ENCODE peak calls at places on chromosomes 5 and 9, in five cellular contexts. U is tibial artery; S is spleen; R is astrocyte; V is CD8-positive, alpha-beta memory T cell. X is an unnamed sample.

GRCh38 chr5:24381861-24382460 is 262.8 kb downstream of the CDH10 start:
- DNase-seq in R (peak), V (no peak), S (no peak), U (no peak), X (no peak)

GRCh38 chr5:113119271-113119924 is 142.8 kb downstream of the DCP2 start:
- DNase-seq in R (no peak), U (peak), V (no peak), S (no peak), X (peak)

GRCh38 chr5:155554500-155554899 is 540.9 kb downstream of the KIF4B start:
- DNase-seq in U (no peak), S (no peak), V (no peak), R (no peak), X (no peak)

GRCh38 chr9:101601904-101602765 is 7.4 kb upstream of the PPP3R2 start:
- DNase-seq in S (no peak), U (no peak), V (no peak), R (peak), X (no peak)

GRCh38 chr9:129873563-129873962 is 38.3 kb downstream of the USP20 start:
- DNase-seq in S (no peak), R (no peak), V (no peak), U (no peak), X (no peak)

GRCh38 chr5:131252824-131253171 is 11.1 kb upstream of the CDC42SE2 start:
- DNase-seq in U (peak), S (peak), V (peak), R (no peak), X (peak)

GRCh38 chr5:150780816-150781221 is 2.3 kb downstream of the SMIM3 start:
- DNase-seq in U (no peak), R (peak), S (no peak), V (no peak), X (no peak)

GRCh38 chr5:58565033-58565432 is 17.8 kb upstream of the RAB3C start:
- DNase-seq in U (no peak), R (no peak), S (no peak), V (no peak), X (no peak)

GRCh38 chr5:176779537-176779936 is 30.8 kb upstream of the UNC5A start:
- DNase-seq in V (no peak), R (no peak), U (peak), S (peak), X (peak)

GRCh38 chr9:105663914-105664313 is 1.7 kb downstream of the TAL2 start:
- DNase-seq in U (no peak), R (no peak), V (no peak), S (no peak), X (no peak)

GRCh38 chr9:9970514-9970913 is 642.3 kb downstream of the PTPRD start:
- DNase-seq in R (no peak), S (no peak), U (no peak), V (no peak), X (no peak)

GRCh38 chr9:86843182-86843581 is 104.1 kb downstream of the GAS1 start:
- DNase-seq in V (no peak), S (no peak), U (no peak), R (no peak), X (no peak)

GRCh38 chr5:80863708-80864107 is 96.5 kb upstream of the RASGRF2 start:
- DNase-seq in R (no peak), U (no peak), S (no peak), V (no peak), X (no peak)

GRCh38 chr9:104993291-104993963 is 65.5 kb upstream of the ABCA1 start:
- DNase-seq in R (peak), V (no peak), U (peak), S (peak), X (peak)

GRCh38 chr5:66118294-66118693 is 25.8 kb upstream of the SREK1 start:
- DNase-seq in U (no peak), R (no peak), S (no peak), V (no peak), X (no peak)

GRCh38 chr9:35470894-35471293 is 19.0 kb upstream of the RUSC2 start:
- DNase-seq in R (peak), U (peak), S (no peak), V (no peak), X (no peak)

GRCh38 chr5:31692561-31693221 is 53.8 kb downstream of the PDZD2 start:
- DNase-seq in R (no peak), U (no peak), V (no peak), S (no peak), X (peak)

GRCh38 chr9:92954078-92954861 is 6.9 kb downstream of the FGD3 start:
- DNase-seq in S (peak), R (peak), U (no peak), V (peak), X (no peak)

GRCh38 chr9:20636883-20637440 is 14.7 kb upstream of the MLLT3 start:
- DNase-seq in S (no peak), R (no peak), V (no peak), U (no peak), X (no peak)

GRCh38 chr9:92245005-92245797 is 48.3 kb downstream of the IARS1 start:
- DNase-seq in S (no peak), U (no peak), V (no peak), R (peak), X (no peak)

GRCh38 chr9:123267481-123268239 is 726 bp downstream of the STRBP start:
- DNase-seq in V (peak), S (peak), U (peak), R (no peak), X (peak)

GRCh38 chr9:401223-401622 is 186.6 kb downstream of the DOCK8 start:
- DNase-seq in R (no peak), V (no peak), S (no peak), U (no peak), X (no peak)

GRCh38 chr5:157143127-157143959 is 678 bp upstream of the MED7 start:
- DNase-seq in U (peak), V (peak), S (peak), R (no peak), X (peak)

GRCh38 chr5:16884595-16884994 is 51.5 kb downstream of the MYO10 start:
- DNase-seq in S (no peak), R (no peak), V (no peak), U (no peak), X (no peak)

GRCh38 chr5:88875609-88876234 is 7.3 kb downstream of the MEF2C start:
- DNase-seq in S (no peak), R (no peak), U (no peak), V (no peak), X (no peak)

GRCh38 chr5:158163836-158164572 is 305.1 kb upstream of the CLINT1 start:
- DNase-seq in R (no peak), V (no peak), S (no peak), U (no peak), X (no peak)

GRCh38 chr9:78595200-78595945 is 298.4 kb downstream of the PSAT1 start:
- DNase-seq in V (no peak), S (no peak), U (no peak), R (peak), X (no peak)

GRCh38 chr9:133257398-133258053 is 17.5 kb downstream of the ABO start:
- DNase-seq in V (no peak), U (no peak), S (no peak), R (no peak), X (no peak)

GRCh38 chr9:136057236-136058151 is 37.6 kb downstream of the NACC2 start:
- DNase-seq in U (no peak), R (no peak), S (no peak), V (no peak), X (peak)

GRCh38 chr9:2356391-2356790 is 265.2 kb upstream of the VLDLR start:
- DNase-seq in V (no peak), U (no peak), R (peak), S (no peak), X (no peak)

GRCh38 chr5:40915341-40915926 is 6.1 kb downstream of the C7 start:
- DNase-seq in U (no peak), S (no peak), R (no peak), V (no peak), X (no peak)
- H3K4me3 ChIP-seq in U (peak), S (peak), R (no peak), V (no peak), X (peak)

DNA sequence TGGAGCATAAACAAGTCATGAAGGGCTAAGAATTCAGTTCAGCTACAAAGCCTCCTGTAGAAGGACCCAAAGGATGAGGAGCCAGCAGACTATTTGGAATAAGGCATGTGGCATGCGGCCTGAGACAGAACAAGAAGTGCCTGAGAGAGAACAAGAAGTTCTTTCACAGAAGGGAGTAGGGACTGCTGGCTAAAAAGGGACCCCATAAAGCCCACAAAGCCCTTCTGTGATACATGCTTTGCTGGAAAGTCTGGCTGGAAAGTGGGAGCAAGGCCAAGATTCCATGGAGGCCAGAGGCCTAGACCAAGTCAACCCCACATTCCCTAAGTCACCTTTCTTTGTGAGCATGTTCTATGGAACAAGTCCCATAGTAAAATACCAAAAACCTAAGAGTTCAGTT is 35.9 kb upstream of the UBAP2 start:
- DNase-seq in U (peak), V (no peak), R (peak), S (no peak), X (peak)
- H3K27ac ChIP-seq in U (peak), V (no peak), R (no peak), S (peak), X (peak)

GRCh38 chr9:76255781-76256455 is 138.3 kb downstream of the RFK start:
- DNase-seq in V (no peak), U (peak), R (peak), S (no peak), X (peak)
- H3K4me3 ChIP-seq in V (no peak), U (peak), R (no peak), S (no peak), X (no peak)

GRCh38 chr5:168409601-168410458 is 76.4 kb upstream of the RARS1 start:
- DNase-seq in S (peak), R (peak), V (no peak), U (no peak), X (peak)
- H3K27ac ChIP-seq in S (peak), R (peak), V (no peak), U (no peak), X (no peak)